ENCODE peak calls at places on chromosomes 4 and X, in six cellular contexts. One of them, this sample, is unnamed.

GRCh38 chr4:153518001-153518400 is 51.8 kb downstream of the TMEM131L start:
- ATAC-seq in heart right ventricle: peak
- ATAC-seq in GM23338: no peak
- ATAC-seq in psoas muscle: peak
- ATAC-seq in CD4-positive, CD25-positive, alpha-beta regulatory T cell: no peak
- ATAC-seq in A549: no peak
- ATAC-seq in this sample: no peak

GRCh38 chr4:15961778-15962510 is 1.0 kb downstream of the FGFBP2 start:
- ATAC-seq in heart right ventricle: peak
- ATAC-seq in GM23338: no peak
- ATAC-seq in psoas muscle: peak
- ATAC-seq in CD4-positive, CD25-positive, alpha-beta regulatory T cell: no peak
- ATAC-seq in A549: no peak
- ATAC-seq in this sample: no peak

GRCh38 chr4:36573441-36573840 is 292.0 kb downstream of the DTHD1 start:
- ATAC-seq in heart right ventricle: no peak
- ATAC-seq in GM23338: no peak
- ATAC-seq in psoas muscle: no peak
- ATAC-seq in CD4-positive, CD25-positive, alpha-beta regulatory T cell: no peak
- ATAC-seq in A549: no peak
- ATAC-seq in this sample: no peak

GRCh38 chr4:7747062-7747385 is 192.6 kb downstream of the AFAP1 start:
- ATAC-seq in heart right ventricle: no peak
- ATAC-seq in GM23338: no peak
- ATAC-seq in psoas muscle: no peak
- ATAC-seq in CD4-positive, CD25-positive, alpha-beta regulatory T cell: no peak
- ATAC-seq in A549: no peak
- ATAC-seq in this sample: peak

GRCh38 chrX:44945736-44946135 is 72.7 kb downstream of the KDM6A start:
- ATAC-seq in heart right ventricle: no peak
- ATAC-seq in GM23338: peak
- ATAC-seq in psoas muscle: peak
- ATAC-seq in CD4-positive, CD25-positive, alpha-beta regulatory T cell: no peak
- ATAC-seq in A549: no peak
- ATAC-seq in this sample: no peak

GRCh38 chr4:111641813-111642579 is 503.3 kb upstream of the FAM241A start:
- ATAC-seq in heart right ventricle: no peak
- ATAC-seq in GM23338: peak
- ATAC-seq in psoas muscle: peak
- ATAC-seq in CD4-positive, CD25-positive, alpha-beta regulatory T cell: no peak
- ATAC-seq in A549: peak
- ATAC-seq in this sample: peak

GRCh38 chr4:91207535-91207934 is 1080.3 kb downstream of the CCSER1 start:
- ATAC-seq in heart right ventricle: no peak
- ATAC-seq in GM23338: no peak
- ATAC-seq in psoas muscle: no peak
- ATAC-seq in CD4-positive, CD25-positive, alpha-beta regulatory T cell: no peak
- ATAC-seq in A549: no peak
- ATAC-seq in this sample: no peak

GRCh38 chr4:128660361-128660964 is 149.0 kb upstream of the JADE1 start:
- ATAC-seq in heart right ventricle: peak
- ATAC-seq in GM23338: no peak
- ATAC-seq in psoas muscle: peak
- ATAC-seq in CD4-positive, CD25-positive, alpha-beta regulatory T cell: no peak
- ATAC-seq in A549: no peak
- ATAC-seq in this sample: peak

GRCh38 chr4:177938226-177938625 is 496.0 kb upstream of the AGA start:
- ATAC-seq in heart right ventricle: no peak
- ATAC-seq in GM23338: no peak
- ATAC-seq in psoas muscle: no peak
- ATAC-seq in CD4-positive, CD25-positive, alpha-beta regulatory T cell: no peak
- ATAC-seq in A549: no peak
- ATAC-seq in this sample: no peak

GRCh38 chr4:153346563-153346962 is 2.1 kb downstream of the MND1 start:
- ATAC-seq in heart right ventricle: no peak
- ATAC-seq in GM23338: no peak
- ATAC-seq in psoas muscle: no peak
- ATAC-seq in CD4-positive, CD25-positive, alpha-beta regulatory T cell: no peak
- ATAC-seq in A549: no peak
- ATAC-seq in this sample: no peak

DNA sequence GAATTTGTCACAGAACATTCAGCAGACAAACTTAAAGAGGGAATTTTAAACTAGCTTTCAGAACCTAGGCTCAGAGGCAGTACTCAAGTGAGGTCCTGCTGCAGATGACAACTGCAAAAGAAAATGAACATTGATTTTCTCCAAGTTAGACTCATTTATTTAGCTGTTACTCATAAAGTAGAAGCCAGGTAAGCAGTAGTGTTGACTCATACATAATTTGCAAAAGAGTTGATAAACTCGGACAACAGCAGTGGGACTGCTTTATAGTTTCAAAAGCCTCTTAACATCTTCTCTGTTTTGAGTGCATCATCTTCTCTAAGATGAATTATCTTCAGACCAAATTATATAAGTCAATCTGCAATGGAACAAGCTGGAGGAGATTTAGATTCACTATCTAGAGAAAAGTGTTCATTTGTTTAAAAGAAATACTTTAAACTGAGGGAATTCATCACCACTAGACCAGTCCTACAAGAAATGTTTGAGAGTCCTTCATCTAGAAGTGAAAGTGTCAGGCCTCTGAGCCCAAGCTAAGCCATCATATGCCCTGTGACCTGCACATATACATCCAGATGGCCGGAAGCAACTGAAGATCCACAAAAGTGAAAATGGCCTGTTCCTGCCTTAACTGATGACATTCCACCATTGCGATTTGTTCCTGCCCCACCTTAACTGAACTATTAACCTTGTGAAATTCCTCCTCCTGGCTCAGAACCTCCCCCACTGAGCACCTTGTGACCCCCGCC is 49.5 kb downstream of the COQ2 start:
- ATAC-seq in heart right ventricle: no peak
- ATAC-seq in GM23338: no peak
- ATAC-seq in psoas muscle: no peak
- ATAC-seq in CD4-positive, CD25-positive, alpha-beta regulatory T cell: no peak
- ATAC-seq in A549: no peak
- ATAC-seq in this sample: no peak
- H3K4me3 ChIP-seq in heart right ventricle: no peak
- H3K4me3 ChIP-seq in GM23338: no peak
- H3K4me3 ChIP-seq in psoas muscle: no peak
- H3K4me3 ChIP-seq in CD4-positive, CD25-positive, alpha-beta regulatory T cell: peak
- H3K4me3 ChIP-seq in A549: no peak
- H3K4me3 ChIP-seq in this sample: no peak

GRCh38 chr4:54912155-54912554 is 213.2 kb downstream of the KDR start:
- ATAC-seq in heart right ventricle: no peak
- ATAC-seq in GM23338: no peak
- ATAC-seq in psoas muscle: no peak
- ATAC-seq in CD4-positive, CD25-positive, alpha-beta regulatory T cell: no peak
- ATAC-seq in A549: no peak
- ATAC-seq in this sample: no peak

GRCh38 chr4:54908744-54909143 is 216.7 kb downstream of the KDR start:
- ATAC-seq in heart right ventricle: no peak
- ATAC-seq in GM23338: no peak
- ATAC-seq in psoas muscle: no peak
- ATAC-seq in CD4-positive, CD25-positive, alpha-beta regulatory T cell: no peak
- ATAC-seq in A549: no peak
- ATAC-seq in this sample: no peak

GRCh38 chr4:54914781-54915180 is 210.6 kb downstream of the KDR start:
- ATAC-seq in heart right ventricle: no peak
- ATAC-seq in GM23338: no peak
- ATAC-seq in psoas muscle: no peak
- ATAC-seq in CD4-positive, CD25-positive, alpha-beta regulatory T cell: no peak
- ATAC-seq in A549: no peak
- ATAC-seq in this sample: no peak

GRCh38 chr4:54909964-54910363 is 215.4 kb downstream of the KDR start:
- ATAC-seq in heart right ventricle: no peak
- ATAC-seq in GM23338: no peak
- ATAC-seq in psoas muscle: no peak
- ATAC-seq in CD4-positive, CD25-positive, alpha-beta regulatory T cell: no peak
- ATAC-seq in A549: no peak
- ATAC-seq in this sample: no peak

GRCh38 chr4:54913751-54914526 is 211.5 kb downstream of the KDR start:
- ATAC-seq in heart right ventricle: peak
- ATAC-seq in GM23338: no peak
- ATAC-seq in psoas muscle: peak
- ATAC-seq in CD4-positive, CD25-positive, alpha-beta regulatory T cell: no peak
- ATAC-seq in A549: no peak
- ATAC-seq in this sample: no peak
- H3K27ac ChIP-seq in heart right ventricle: no peak
- H3K27ac ChIP-seq in GM23338: no peak
- H3K27ac ChIP-seq in psoas muscle: no peak
- H3K27ac ChIP-seq in CD4-positive, CD25-positive, alpha-beta regulatory T cell: no peak
- H3K27ac ChIP-seq in A549: no peak
- H3K27ac ChIP-seq in this sample: no peak

GRCh38 chr4:186485621-186486062 is 69.7 kb downstream of the MTNR1A start:
- ATAC-seq in heart right ventricle: no peak
- ATAC-seq in GM23338: peak
- ATAC-seq in psoas muscle: no peak
- ATAC-seq in CD4-positive, CD25-positive, alpha-beta regulatory T cell: no peak
- ATAC-seq in A549: peak
- ATAC-seq in this sample: no peak
- H3K4me3 ChIP-seq in heart right ventricle: peak
- H3K4me3 ChIP-seq in GM23338: no peak
- H3K4me3 ChIP-seq in psoas muscle: peak
- H3K4me3 ChIP-seq in CD4-positive, CD25-positive, alpha-beta regulatory T cell: no peak
- H3K4me3 ChIP-seq in A549: no peak
- H3K4me3 ChIP-seq in this sample: no peak

GRCh38 chrX:153490217-153490616 is 4.6 kb upstream of the BGN start:
- ATAC-seq in heart right ventricle: no peak
- ATAC-seq in GM23338: no peak
- ATAC-seq in psoas muscle: no peak
- ATAC-seq in CD4-positive, CD25-positive, alpha-beta regulatory T cell: no peak
- ATAC-seq in A549: no peak
- ATAC-seq in this sample: no peak
- H3K27ac ChIP-seq in heart right ventricle: no peak
- H3K27ac ChIP-seq in GM23338: no peak
- H3K27ac ChIP-seq in psoas muscle: no peak
- H3K27ac ChIP-seq in CD4-positive, CD25-positive, alpha-beta regulatory T cell: no peak
- H3K27ac ChIP-seq in A549: no peak
- H3K27ac ChIP-seq in this sample: no peak

GRCh38 chr4:107988763-107989035 is 990 bp upstream of the HADH start:
- ATAC-seq in heart right ventricle: no peak
- ATAC-seq in GM23338: no peak
- ATAC-seq in psoas muscle: no peak
- ATAC-seq in CD4-positive, CD25-positive, alpha-beta regulatory T cell: no peak
- ATAC-seq in A549: no peak
- ATAC-seq in this sample: no peak
- H3K4me3 ChIP-seq in heart right ventricle: peak
- H3K4me3 ChIP-seq in GM23338: peak
- H3K4me3 ChIP-seq in psoas muscle: peak
- H3K4me3 ChIP-seq in CD4-positive, CD25-positive, alpha-beta regulatory T cell: peak
- H3K4me3 ChIP-seq in A549: no peak
- H3K4me3 ChIP-seq in this sample: peak

DNA sequence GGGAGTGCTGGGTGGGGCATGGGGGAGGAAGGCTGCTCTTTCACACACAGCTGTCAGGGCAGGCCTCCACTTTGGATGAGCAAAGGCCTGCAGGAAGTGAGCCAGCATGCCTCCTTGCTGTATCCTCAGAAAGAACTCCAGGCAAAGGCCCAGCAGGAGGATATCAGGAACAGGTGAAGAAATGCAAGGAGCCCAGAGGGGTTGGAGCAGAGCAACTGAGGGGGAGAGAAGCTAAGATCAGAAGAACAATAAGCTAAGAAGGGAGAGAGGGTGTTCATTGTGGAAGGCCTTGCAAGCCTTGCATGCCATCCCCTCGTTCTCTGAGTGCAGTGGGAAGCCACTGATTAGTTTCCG is 115.1 kb downstream of the CAMK2D start:
- ATAC-seq in heart right ventricle: peak
- ATAC-seq in GM23338: peak
- ATAC-seq in psoas muscle: peak
- ATAC-seq in CD4-positive, CD25-positive, alpha-beta regulatory T cell: no peak
- ATAC-seq in A549: peak
- ATAC-seq in this sample: no peak
- H3K27ac ChIP-seq in heart right ventricle: no peak
- H3K27ac ChIP-seq in GM23338: peak
- H3K27ac ChIP-seq in psoas muscle: no peak
- H3K27ac ChIP-seq in CD4-positive, CD25-positive, alpha-beta regulatory T cell: no peak
- H3K27ac ChIP-seq in A549: peak
- H3K27ac ChIP-seq in this sample: no peak

This sample was measured in gastroesophageal sphincter.